ENCODE peak calls at places on chromosomes 7 and 10, in ten cellular contexts. I is substantia nigra, E is left ventricle myocardium inferior, F is KG1, G is astrocyte of the spinal cord, A is IMR-90, R is AML-193, C is NCI-H510A treated with DMSO at 0.1 percent for 48 hours, S is iPS-NIHi11, X is WTC11. T is an unnamed sample.

GRCh38 chr7:137990251-137990901 is 11.5 kb downstream of the CREB3L2 start:
- DNase-seq in X (no peak), I (no peak), A (peak; percentile 99), E (no peak), F (no peak), G (peak; percentile 93), S (no peak), R (no peak), C (no peak), T (no peak)

GRCh38 chr10:126621836-126622235 is 48.7 kb downstream of the C10orf90 start:
- DNase-seq in F (no peak), S (no peak), C (no peak), A (no peak), I (no peak), R (no peak), E (no peak), X (no peak), G (no peak), T (no peak)

GRCh38 chr10:14673189-14673947 is 101.3 kb downstream of the FAM107B start:
- DNase-seq in R (no peak), C (no peak), X (no peak), E (no peak), F (no peak), G (no peak), I (no peak), S (no peak), A (peak; percentile 23), T (no peak)

GRCh38 chr10:67520924-67521520 is 175.0 kb downstream of the CTNNA3 start:
- DNase-seq in I (peak; percentile 3), C (peak; percentile 61), X (no peak), A (peak; percentile 72), F (peak; percentile 13), S (peak; percentile 63), G (peak; percentile 55), E (no peak), R (peak; percentile 63), T (peak; percentile 60)

GRCh38 chr10:91206837-91207474 is 13.5 kb upstream of the PCGF5 start:
- DNase-seq in C (no peak), E (no peak), S (no peak), R (no peak), G (no peak), F (no peak), I (no peak), X (no peak), A (no peak), T (no peak)

GRCh38 chr10:71608863-71609768 is 110.5 kb downstream of the C10orf105 start:
- DNase-seq in R (peak; percentile 53), I (peak; percentile 78), A (peak; percentile 47), X (peak; percentile 93), F (peak; percentile 51), G (peak; percentile 66), E (peak; percentile 80), C (peak; percentile 75), S (peak; percentile 81), T (peak; percentile 63)

GRCh38 chr7:115585015-115585655 is 445.4 kb downstream of the TFEC start:
- DNase-seq in I (no peak), X (no peak), A (peak; percentile 29), R (no peak), E (no peak), G (peak; percentile 11), S (no peak), F (no peak), C (peak; percentile 9), T (no peak)

GRCh38 chr7:149496642-149497391 is 792 bp downstream of the ZNF746 start:
- DNase-seq in X (peak; percentile 27), G (peak; percentile 32), E (peak; percentile 60), F (no peak), I (peak; percentile 21), R (no peak), S (peak; percentile 55), A (peak; percentile 15), C (peak; percentile 25), T (peak; percentile 60)

GRCh38 chr7:138137423-138138171 is 61.3 kb downstream of the AKR1D1 start:
- DNase-seq in R (no peak), I (no peak), X (no peak), E (no peak), S (no peak), G (no peak), F (no peak), A (no peak), C (no peak), T (no peak)